ENCODE peak calls at places on chromosomes 6 and 20, in nine cellular contexts. One of them, this sample, is unnamed.

GRCh38 chr20:20241966-20242365 is 125.9 kb upstream of the INSM1 start:
- DNase-seq in stimulated activated CD4-positive, alpha-beta T cell treated with anti-CD3 and anti-CD28 coated beads, Interleukin-15, amount 100 ng/mL, for 48 hours: no peak
- DNase-seq in colonic mucosa: no peak
- DNase-seq in astrocyte: no peak
- DNase-seq in skeletal muscle cell: no peak
- DNase-seq in effector CD4-positive, alpha-beta T cell: no peak
- DNase-seq in Daoy: no peak
- DNase-seq in ascending aorta: no peak
- DNase-seq in tibial artery: no peak
- DNase-seq in this sample: peak; percentile 8

GRCh38 chr6:147586044-147586443 is 77.6 kb downstream of the SAMD5 start:
- DNase-seq in stimulated activated CD4-positive, alpha-beta T cell treated with anti-CD3 and anti-CD28 coated beads, Interleukin-15, amount 100 ng/mL, for 48 hours: no peak
- DNase-seq in colonic mucosa: peak; percentile 32
- DNase-seq in astrocyte: peak; percentile 62
- DNase-seq in skeletal muscle cell: no peak
- DNase-seq in effector CD4-positive, alpha-beta T cell: no peak
- DNase-seq in Daoy: peak; percentile 21
- DNase-seq in ascending aorta: no peak
- DNase-seq in tibial artery: peak; percentile 43
- DNase-seq in this sample: no peak

GRCh38 chr6:160010067-160010466 is 41.2 kb downstream of the IGF2R start:
- DNase-seq in stimulated activated CD4-positive, alpha-beta T cell treated with anti-CD3 and anti-CD28 coated beads, Interleukin-15, amount 100 ng/mL, for 48 hours: no peak
- DNase-seq in colonic mucosa: no peak
- DNase-seq in astrocyte: peak; percentile 59
- DNase-seq in skeletal muscle cell: peak; percentile 100
- DNase-seq in effector CD4-positive, alpha-beta T cell: no peak
- DNase-seq in Daoy: no peak
- DNase-seq in ascending aorta: no peak
- DNase-seq in tibial artery: peak; percentile 51
- DNase-seq in this sample: no peak

GRCh38 chr20:45974896-45975565 is 3.0 kb upstream of the ZNF335 start:
- DNase-seq in stimulated activated CD4-positive, alpha-beta T cell treated with anti-CD3 and anti-CD28 coated beads, Interleukin-15, amount 100 ng/mL, for 48 hours: no peak
- DNase-seq in colonic mucosa: no peak
- DNase-seq in astrocyte: no peak
- DNase-seq in skeletal muscle cell: no peak
- DNase-seq in effector CD4-positive, alpha-beta T cell: no peak
- DNase-seq in Daoy: no peak
- DNase-seq in ascending aorta: peak; percentile 27
- DNase-seq in tibial artery: no peak
- DNase-seq in this sample: no peak

GRCh38 chr6:12555267-12555666 is 161.3 kb upstream of the PHACTR1 start:
- DNase-seq in stimulated activated CD4-positive, alpha-beta T cell treated with anti-CD3 and anti-CD28 coated beads, Interleukin-15, amount 100 ng/mL, for 48 hours: no peak
- DNase-seq in colonic mucosa: no peak
- DNase-seq in astrocyte: peak; percentile 80
- DNase-seq in skeletal muscle cell: no peak
- DNase-seq in effector CD4-positive, alpha-beta T cell: no peak
- DNase-seq in Daoy: no peak
- DNase-seq in ascending aorta: no peak
- DNase-seq in tibial artery: no peak
- DNase-seq in this sample: no peak

GRCh38 chr6:46410330-46410953 is 80.8 kb downstream of the RCAN2 start:
- DNase-seq in stimulated activated CD4-positive, alpha-beta T cell treated with anti-CD3 and anti-CD28 coated beads, Interleukin-15, amount 100 ng/mL, for 48 hours: no peak
- DNase-seq in colonic mucosa: peak; percentile 36
- DNase-seq in astrocyte: peak; percentile 35
- DNase-seq in skeletal muscle cell: peak; percentile 10
- DNase-seq in effector CD4-positive, alpha-beta T cell: no peak
- DNase-seq in Daoy: peak; percentile 30
- DNase-seq in ascending aorta: no peak
- DNase-seq in tibial artery: peak; percentile 22
- DNase-seq in this sample: peak; percentile 65

GRCh38 chr6:138107078-138107751 is at the start of gene PERP:
- DNase-seq in stimulated activated CD4-positive, alpha-beta T cell treated with anti-CD3 and anti-CD28 coated beads, Interleukin-15, amount 100 ng/mL, for 48 hours: peak; percentile 63
- DNase-seq in colonic mucosa: peak; percentile 88
- DNase-seq in astrocyte: peak; percentile 27
- DNase-seq in skeletal muscle cell: no peak
- DNase-seq in effector CD4-positive, alpha-beta T cell: peak; percentile 64
- DNase-seq in Daoy: peak; percentile 78
- DNase-seq in ascending aorta: peak; percentile 80
- DNase-seq in tibial artery: peak; percentile 63
- DNase-seq in this sample: no peak

GRCh38 chr6:30483677-30484279 is 5.5 kb upstream of the HLA-E start:
- DNase-seq in stimulated activated CD4-positive, alpha-beta T cell treated with anti-CD3 and anti-CD28 coated beads, Interleukin-15, amount 100 ng/mL, for 48 hours: no peak
- DNase-seq in colonic mucosa: peak; percentile 68
- DNase-seq in astrocyte: peak; percentile 40
- DNase-seq in skeletal muscle cell: no peak
- DNase-seq in effector CD4-positive, alpha-beta T cell: no peak
- DNase-seq in Daoy: peak; percentile 58
- DNase-seq in ascending aorta: no peak
- DNase-seq in tibial artery: no peak
- DNase-seq in this sample: no peak

GRCh38 chr6:141421378-141421777 is 711.3 kb upstream of the GJE1 start:
- DNase-seq in stimulated activated CD4-positive, alpha-beta T cell treated with anti-CD3 and anti-CD28 coated beads, Interleukin-15, amount 100 ng/mL, for 48 hours: no peak
- DNase-seq in colonic mucosa: no peak
- DNase-seq in astrocyte: peak; percentile 86
- DNase-seq in skeletal muscle cell: peak; percentile 70
- DNase-seq in effector CD4-positive, alpha-beta T cell: no peak
- DNase-seq in Daoy: peak; percentile 65
- DNase-seq in ascending aorta: no peak
- DNase-seq in tibial artery: no peak
- DNase-seq in this sample: no peak

GRCh38 chr6:170068496-170068895 is 222.4 kb downstream of the DLL1 start:
- DNase-seq in stimulated activated CD4-positive, alpha-beta T cell treated with anti-CD3 and anti-CD28 coated beads, Interleukin-15, amount 100 ng/mL, for 48 hours: no peak
- DNase-seq in colonic mucosa: no peak
- DNase-seq in astrocyte: no peak
- DNase-seq in skeletal muscle cell: no peak
- DNase-seq in effector CD4-positive, alpha-beta T cell: no peak
- DNase-seq in Daoy: no peak
- DNase-seq in ascending aorta: no peak
- DNase-seq in tibial artery: peak; percentile 13
- DNase-seq in this sample: no peak

GRCh38 chr20:36575066-36575743 is 1.8 kb downstream of the TGIF2 start:
- DNase-seq in stimulated activated CD4-positive, alpha-beta T cell treated with anti-CD3 and anti-CD28 coated beads, Interleukin-15, amount 100 ng/mL, for 48 hours: no peak
- DNase-seq in colonic mucosa: peak; percentile 67
- DNase-seq in astrocyte: peak; percentile 36
- DNase-seq in skeletal muscle cell: no peak
- DNase-seq in effector CD4-positive, alpha-beta T cell: no peak
- DNase-seq in Daoy: peak; percentile 69
- DNase-seq in ascending aorta: peak; percentile 73
- DNase-seq in tibial artery: no peak
- DNase-seq in this sample: no peak

GRCh38 chr20:48594533-48594932 is 233.3 kb downstream of the PREX1 start:
- DNase-seq in stimulated activated CD4-positive, alpha-beta T cell treated with anti-CD3 and anti-CD28 coated beads, Interleukin-15, amount 100 ng/mL, for 48 hours: no peak
- DNase-seq in colonic mucosa: no peak
- DNase-seq in astrocyte: no peak
- DNase-seq in skeletal muscle cell: no peak
- DNase-seq in effector CD4-positive, alpha-beta T cell: no peak
- DNase-seq in Daoy: no peak
- DNase-seq in ascending aorta: peak; percentile 31
- DNase-seq in tibial artery: no peak
- DNase-seq in this sample: no peak

GRCh38 chr20:12237772-12238171 is 320.1 kb downstream of the BTBD3 start:
- DNase-seq in stimulated activated CD4-positive, alpha-beta T cell treated with anti-CD3 and anti-CD28 coated beads, Interleukin-15, amount 100 ng/mL, for 48 hours: no peak
- DNase-seq in colonic mucosa: peak; percentile 18
- DNase-seq in astrocyte: no peak
- DNase-seq in skeletal muscle cell: no peak
- DNase-seq in effector CD4-positive, alpha-beta T cell: no peak
- DNase-seq in Daoy: peak; percentile 1
- DNase-seq in ascending aorta: no peak
- DNase-seq in tibial artery: no peak
- DNase-seq in this sample: no peak

GRCh38 chr20:61885759-61886715 is 179.6 kb downstream of the TAF4 start:
- DNase-seq in stimulated activated CD4-positive, alpha-beta T cell treated with anti-CD3 and anti-CD28 coated beads, Interleukin-15, amount 100 ng/mL, for 48 hours: no peak
- DNase-seq in colonic mucosa: no peak
- DNase-seq in astrocyte: no peak
- DNase-seq in skeletal muscle cell: no peak
- DNase-seq in effector CD4-positive, alpha-beta T cell: no peak
- DNase-seq in Daoy: no peak
- DNase-seq in ascending aorta: no peak
- DNase-seq in tibial artery: no peak
- DNase-seq in this sample: no peak

This sample was measured in cerebellar nuclear complex.